ENCODE peak calls at places on chromosomes 7 and 10, in four cellular contexts. R, A, P and O are unnamed samples.

GRCh38 chr7:155356323-155357105 is 58.8 kb downstream of the INSIG1 start:
- DNase-seq in R (no peak), A (peak), P (peak), O (no peak)

GRCh38 chr7:143331179-143331825 is 15.4 kb downstream of the CLCN1 start:
- DNase-seq in R (no peak), A (no peak), P (peak), O (peak)

GRCh38 chr7:4343272-4344000 is 338.7 kb upstream of the FOXK1 start:
- DNase-seq in R (no peak), A (no peak), P (no peak), O (no peak)

GRCh38 chr7:28081016-28081415 is 99.6 kb downstream of the JAZF1 start:
- DNase-seq in R (no peak), A (no peak), P (no peak), O (no peak)

GRCh38 chr7:44101966-44102845 is 1.9 kb upstream of the AEBP1 start:
- DNase-seq in R (no peak), A (no peak), P (no peak), O (peak)

GRCh38 chr7:16845746-16846145 is 36.0 kb downstream of the AGR3 start:
- DNase-seq in R (no peak), A (no peak), P (no peak), O (no peak)

GRCh38 chr10:69505636-69506318 is 54.5 kb downstream of the TSPAN15 start:
- DNase-seq in R (no peak), A (no peak), P (no peak), O (no peak)

GRCh38 chr10:4333474-4333894 is 492.5 kb upstream of the AKR1E2 start:
- DNase-seq in R (no peak), A (no peak), P (no peak), O (no peak)

GRCh38 chr10:97708976-97709745 is 4.4 kb upstream of the MARVELD1 start:
- DNase-seq in R (peak), A (no peak), P (peak), O (no peak)

GRCh38 chr7:150876817-150877526 is 24.7 kb downstream of the AOC1 start:
- DNase-seq in R (peak), A (peak), P (peak), O (peak)

GRCh38 chr10:43225004-43225786 is 41.7 kb downstream of the RASGEF1A start:
- DNase-seq in R (no peak), A (no peak), P (no peak), O (no peak)

GRCh38 chr7:113199841-113200240 is 81.5 kb upstream of the SMIM30 start:
- DNase-seq in R (no peak), A (no peak), P (peak), O (no peak)

GRCh38 chr10:119135517-119135890 is 30.0 kb downstream of the SFXN4 start:
- DNase-seq in R (no peak), A (no peak), P (no peak), O (no peak)

GRCh38 chr7:100367676-100368613 is 5.3 kb upstream of the PILRA start:
- DNase-seq in R (no peak), A (no peak), P (no peak), O (no peak)

GRCh38 chr7:47685712-47686376 is 103.9 kb upstream of the TNS3 start:
- DNase-seq in R (no peak), A (no peak), P (no peak), O (no peak)

GRCh38 chr10:31921031-31921430 is 7.6 kb downstream of the ARHGAP12 start:
- DNase-seq in R (no peak), A (no peak), P (no peak), O (no peak)

GRCh38 chr7:27689045-27689877 is 26.6 kb upstream of the HIBADH start:
- DNase-seq in R (peak), A (peak), P (peak), O (peak)

GRCh38 chr10:17669185-17669872 is 25.4 kb downstream of the STAM start:
- DNase-seq in R (peak), A (no peak), P (no peak), O (no peak)

GRCh38 chr10:32055478-32056135 is 618 bp downstream of the KIF5B start:
- DNase-seq in R (peak), A (peak), P (peak), O (peak)

GRCh38 chr10:84235096-84235495 is 6.2 kb downstream of the LRIT1 start:
- DNase-seq in R (no peak), A (no peak), P (no peak), O (no peak)

GRCh38 chr7:73615886-73616285 is 8.4 kb downstream of the MLXIPL start:
- DNase-seq in R (no peak), A (no peak), P (no peak), O (no peak)

GRCh38 chr10:78377362-78377761 is 343.7 kb downstream of the RPS24 start:
- DNase-seq in R (no peak), A (peak), P (no peak), O (no peak)

GRCh38 chr7:153886506-153887391 is 165.4 kb upstream of the DPP6 start:
- DNase-seq in R (no peak), A (peak), P (no peak), O (no peak)

GRCh38 chr7:73839290-73839689 is 3.0 kb downstream of the METTL27 start:
- DNase-seq in R (no peak), A (no peak), P (no peak), O (no peak)

GRCh38 chr7:80721880-80722595 is 83.6 kb downstream of the CD36 start:
- DNase-seq in R (no peak), A (no peak), P (peak), O (peak)

GRCh38 chr7:75056476-75056875 is 17.1 kb downstream of the RCC1L start:
- DNase-seq in R (no peak), A (no peak), P (no peak), O (no peak)

GRCh38 chr7:1741751-1742554 is 71.9 kb downstream of the ELFN1 start:
- DNase-seq in R (no peak), A (no peak), P (peak), O (no peak)

GRCh38 chr10:3491571-3491970 is 293.4 kb downstream of the KLF6 start:
- DNase-seq in R (no peak), A (no peak), P (no peak), O (no peak)

GRCh38 chr7:80287400-80288174 is 153.0 kb downstream of the GNAI1 start:
- DNase-seq in R (no peak), A (no peak), P (no peak), O (no peak)

GRCh38 chr10:30098624-30099023 is 39.2 kb upstream of the JCAD start:
- DNase-seq in R (no peak), A (no peak), P (peak), O (peak)

GRCh38 chr7:157017639-157018327 is 7.3 kb upstream of the MNX1 start:
- DNase-seq in R (no peak), A (no peak), P (no peak), O (no peak)

GRCh38 chr10:23053036-23053435 is 42.3 kb upstream of the MSRB2 start:
- DNase-seq in R (no peak), A (no peak), P (peak), O (peak)

GRCh38 chr7:151631149-151631967 is 111.7 kb upstream of the RHEB start:
- DNase-seq in R (no peak), A (peak), P (peak), O (peak)

GRCh38 chr7:151130741-151131157 is 36.7 kb downstream of the GBX1 start:
- DNase-seq in R (no peak), A (no peak), P (no peak), O (no peak)

GRCh38 chr7:134842062-134842461 is 62.6 kb downstream of the CALD1 start:
- DNase-seq in R (no peak), A (no peak), P (no peak), O (no peak)

GRCh38 chr7:11650504-11650903 is 181.5 kb downstream of the THSD7A start:
- DNase-seq in R (no peak), A (no peak), P (no peak), O (no peak)

GRCh38 chr7:155965010-155965409 is 152.7 kb upstream of the SHH start:
- DNase-seq in R (peak), A (no peak), P (peak), O (peak)

GRCh38 chr7:105621617-105622016 is 40.3 kb upstream of the EFCAB10 start:
- DNase-seq in R (no peak), A (no peak), P (no peak), O (no peak)